ENCODE peak calls at places on chromosomes 11 and 22, in five cellular contexts. E is SK-N-SH, M is HCT116, H is neural progenitor cell, S is MM.1S. O is an unnamed sample.

GRCh38 chr11:134037093-134037908 is 31.6 kb upstream of the JAM3 start:
- DNase-seq in E (peak), M (no peak), H (peak), S (no peak), O (peak)

GRCh38 chr22:48758021-48758561 is 1069.6 kb downstream of the BRD1 start:
- DNase-seq in E (no peak), S (no peak), H (no peak), M (no peak), O (no peak)

GRCh38 chr11:12626616-12627015 is 47.6 kb upstream of the TEAD1 start:
- DNase-seq in E (no peak), H (no peak), M (no peak), S (no peak), O (no peak)

GRCh38 chr22:37824674-37825641 is 1.8 kb downstream of the GALR3 start:
- DNase-seq in H (peak), E (peak), M (no peak), S (no peak), O (no peak)

GRCh38 chr11:11302565-11302964 is 50.5 kb downstream of the CSNK2A3 start:
- DNase-seq in H (no peak), S (no peak), M (no peak), E (no peak), O (no peak)

GRCh38 chr11:60970369-60970774 is 1.1 kb upstream of the CD6 start:
- DNase-seq in H (peak), S (peak), E (peak), M (peak), O (peak)

GRCh38 chr11:102229510-102230119 is 87.7 kb upstream of the BIRC3 start:
- DNase-seq in E (no peak), M (no peak), H (no peak), S (no peak), O (no peak)

GRCh38 chr11:68347841-68348240 is 35.5 kb downstream of the LRP5 start:
- DNase-seq in E (no peak), M (no peak), H (no peak), S (no peak), O (no peak)

GRCh38 chr22:29442976-29443375 is 4.6 kb downstream of the RFPL1 start:
- DNase-seq in M (no peak), E (no peak), H (no peak), S (no peak), O (no peak)

GRCh38 chr11:131998020-131998419 is 627.6 kb downstream of the NTM start:
- DNase-seq in S (no peak), H (no peak), E (no peak), M (no peak), O (no peak)

GRCh38 chr11:62574363-62575057 is 819 bp upstream of the EEF1G start:
- DNase-seq in E (peak), H (peak), M (no peak), S (peak), O (peak)
- H3K9ac ChIP-seq in E (peak), H (peak), M (peak), S (peak), O (peak)

DNA sequence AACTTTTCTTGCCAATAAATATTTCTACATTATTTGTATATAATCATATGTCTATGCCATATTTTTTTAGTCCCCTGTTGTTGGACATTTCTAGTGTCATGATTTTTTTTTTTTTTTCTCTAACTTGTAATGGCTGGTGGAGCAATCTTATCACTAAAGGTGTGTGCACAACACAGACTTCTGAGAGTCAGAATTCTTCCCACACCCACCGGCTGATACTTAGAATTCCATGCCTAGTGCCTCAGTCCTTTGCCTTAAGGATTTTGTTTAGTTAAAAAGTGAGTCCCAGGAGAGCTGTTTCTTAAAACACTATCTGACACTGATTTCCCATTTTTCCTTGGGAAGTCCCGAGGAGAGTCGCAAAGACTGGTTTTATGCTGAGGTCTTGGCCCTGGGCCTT is 87.7 kb upstream of the BARX2 start:
- DNase-seq in M (no peak), S (no peak), E (no peak), H (no peak), O (no peak)
- TF ChIP-seq CTCF in M (no peak), S (no peak), E (no peak), H (no peak), O (no peak)

GRCh38 chr11:88377661-88378060 is 40.1 kb upstream of the CTSC start:
- DNase-seq in S (no peak), H (no peak), M (no peak), E (no peak), O (no peak)
- TF ChIP-seq EZH2phosphoT487 in S (no peak), H (no peak), M (no peak), E (no peak), O (no peak)

GRCh38 chr11:94973099-94973968 is at the start of the genes CWC15 and KDM4D:
- DNase-seq in S (peak), M (peak), E (peak), H (peak), O (peak)
- H3K9ac ChIP-seq in S (peak), M (peak), E (peak), H (peak), O (peak)

O was measured in PC-3.